ENCODE peak calls at places on chromosomes 3 and 15, in seven cellular contexts. K is DND-41, M is heart right ventricle, P is heart left ventricle, B is left lung, N is lung, E is aorta. D is an unnamed sample.

GRCh38 chr3:17052348-17052747 is 167.6 kb downstream of the PLCL2 start:
- ATAC-seq in E (no peak), B (peak; percentile 47), M (no peak), K (no peak), P (no peak), N (no peak), D (no peak)

GRCh38 chr3:155386306-155386705 is 92.8 kb upstream of the STRIT1 start:
- ATAC-seq in B (no peak), K (no peak), P (no peak), E (no peak), M (no peak), N (no peak), D (no peak)

GRCh38 chr3:52022323-52023100 is 26.8 kb upstream of the RPL29 start:
- ATAC-seq in E (peak; percentile 31), P (peak; percentile 16), K (no peak), M (peak; percentile 54), B (no peak), N (no peak), D (peak; percentile 40)

GRCh38 chr15:39350785-39351184 is 230.1 kb upstream of the THBS1 start:
- ATAC-seq in K (no peak), P (no peak), M (peak; percentile 75), B (no peak), N (no peak), E (no peak), D (no peak)

GRCh38 chr3:9211155-9211950 is 38.1 kb downstream of the SRGAP3 start:
- ATAC-seq in P (no peak), N (no peak), B (no peak), K (no peak), M (no peak), E (no peak), D (no peak)

GRCh38 chr3:193909387-193909786 is 226.6 kb upstream of the HES1 start:
- ATAC-seq in M (peak; percentile 48), E (no peak), P (no peak), B (peak; percentile 79), K (no peak), N (peak; percentile 32), D (no peak)

GRCh38 chr3:156718622-156719300 is 44.4 kb downstream of the TIPARP start:
- ATAC-seq in B (peak; percentile 52), M (no peak), P (no peak), E (no peak), K (no peak), N (no peak), D (no peak)

GRCh38 chr15:94937243-94937642 is 705.9 kb downstream of the MCTP2 start:
- ATAC-seq in M (no peak), B (no peak), E (no peak), N (no peak), P (no peak), K (no peak), D (no peak)

GRCh38 chr15:31141792-31142191 is 40.3 kb upstream of the TRPM1 start:
- ATAC-seq in P (no peak), N (no peak), K (no peak), E (no peak), M (no peak), B (no peak), D (no peak)

GRCh38 chr15:34837246-34838016 is 42.1 kb upstream of the ACTC1 start:
- ATAC-seq in N (no peak), E (peak; percentile 55), M (peak; percentile 72), K (no peak), B (no peak), P (no peak), D (peak; percentile 41)

GRCh38 chr3:156681003-156681402 is 6.6 kb downstream of the TIPARP start:
- ATAC-seq in N (peak; percentile 67), E (peak; percentile 79), P (peak; percentile 83), M (peak; percentile 83), K (no peak), B (peak; percentile 79), D (peak; percentile 60)

GRCh38 chr15:39444729-39445470 is 136.0 kb upstream of the THBS1 start:
- ATAC-seq in B (no peak), P (no peak), E (no peak), M (no peak), K (no peak), N (no peak), D (peak; percentile 65)

GRCh38 chr3:138781012-138781470 is 53.7 kb downstream of the PIK3CB start:
- ATAC-seq in N (peak; percentile 34), K (peak; percentile 98), E (no peak), M (no peak), P (no peak), B (no peak), D (no peak)

GRCh38 chr15:92140802-92141201 is 252.9 kb upstream of the ST8SIA2 start:
- ATAC-seq in B (no peak), N (no peak), P (no peak), K (no peak), M (no peak), E (no peak), D (no peak)
- H3K4me3 ChIP-seq in B (no peak overlapping the region), N (no peak overlapping the region), P (no peak overlapping the region), K (no peak overlapping the region), M (no peak overlapping the region), E (no peak overlapping the region), D (no peak overlapping the region)

DNA sequence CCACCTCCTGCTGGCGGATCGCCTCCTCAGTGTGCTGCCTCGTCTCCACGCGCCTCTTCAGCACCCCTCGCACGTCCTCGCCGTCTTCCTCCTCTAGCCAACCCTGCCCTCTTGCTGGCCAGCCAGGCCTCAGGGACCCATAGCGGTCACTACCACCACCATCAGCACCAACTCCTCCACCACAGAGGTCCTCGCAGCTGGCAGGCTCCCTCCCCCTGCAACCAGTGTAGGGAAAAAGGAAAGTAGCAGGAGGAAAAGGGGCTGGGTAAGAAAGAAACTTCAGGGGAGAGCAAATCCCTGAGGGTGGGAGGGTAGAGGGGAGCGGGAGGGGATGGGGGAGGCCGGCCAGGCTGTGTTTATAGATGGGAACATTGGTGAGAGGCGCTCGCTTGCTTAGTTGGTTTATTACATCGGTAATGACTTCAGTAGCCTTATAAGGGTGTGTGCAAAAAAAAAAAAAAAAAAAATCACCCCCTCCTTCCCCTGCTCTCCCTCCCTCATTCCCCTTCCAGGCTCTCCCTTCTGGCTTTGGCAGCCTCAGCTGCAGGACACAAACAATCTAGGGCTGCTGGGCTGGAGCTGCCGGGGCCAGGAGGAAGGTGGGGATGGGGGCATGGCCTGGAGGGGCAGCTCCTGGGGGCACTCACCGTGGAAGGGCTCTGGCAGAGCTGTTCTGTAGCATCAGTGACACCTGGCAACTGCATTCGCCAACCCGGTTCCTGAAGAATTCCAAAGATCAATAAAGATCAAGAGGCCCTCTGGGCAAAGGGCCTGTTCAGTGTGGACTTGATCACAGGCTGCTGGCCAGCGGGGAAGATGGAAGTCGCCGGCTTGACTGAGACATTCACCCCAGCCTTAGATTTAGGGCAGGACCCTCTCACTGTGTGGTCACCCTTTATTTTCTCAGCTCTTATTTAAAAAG is 116.2 kb upstream of the HACD2 start:
- ATAC-seq in M (peak; percentile 12), N (peak; percentile 16), P (peak; percentile 35), K (no peak), B (peak; percentile 49), E (peak; percentile 78), D (peak; percentile 85)
- H3K4me3 ChIP-seq in M (peak overlapping the region; percentile 49), N (peak overlapping the region; percentile 39), P (peak overlapping the region; percentile 43), K (no peak overlapping the region), B (peak overlapping the region; percentile 32), E (peak overlapping the region; percentile 79), D (peak overlapping the region; percentile 96)

GRCh38 chr15:98866503-98866902 is 141.1 kb downstream of the PGPEP1L start:
- ATAC-seq in M (no peak), K (no peak), P (no peak), N (peak; percentile 25), B (peak; percentile 44), E (no peak), D (no peak)
- H3K4me3 ChIP-seq in M (peak overlapping the region; percentile 55), K (peak overlapping the region; percentile 36), P (peak overlapping the region; percentile 53), N (no peak overlapping the region), B (peak overlapping the region; percentile 43), E (no peak overlapping the region), D (peak overlapping the region; percentile 55)

DNA sequence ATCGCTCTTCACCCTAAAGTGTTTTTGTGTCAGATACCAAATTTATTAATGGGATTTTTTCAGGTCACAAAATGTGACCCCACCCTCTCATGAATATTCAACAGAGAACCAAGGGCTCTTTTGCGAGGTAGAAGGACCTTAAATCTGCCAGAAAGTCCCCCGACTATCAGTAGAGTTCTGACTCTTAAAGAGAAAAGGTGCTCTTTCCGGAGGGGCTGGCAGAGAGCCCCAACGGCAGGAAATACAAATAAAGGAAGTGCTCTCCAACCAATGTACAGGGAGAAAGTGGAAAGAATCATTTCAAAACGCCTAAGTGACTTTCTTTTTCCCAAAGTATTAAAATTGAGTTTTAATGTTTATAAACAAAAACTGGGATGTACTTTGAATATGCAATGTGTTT is 517.2 kb downstream of the FOXP1 start:
- ATAC-seq in M (no peak), B (peak; percentile 17), K (peak; percentile 41), E (no peak), P (no peak), N (no peak), D (no peak)
- H3K4me3 ChIP-seq in M (peak overlapping the region; percentile 77), B (peak overlapping the region; percentile 48), K (no peak overlapping the region), E (no peak overlapping the region), P (peak overlapping the region; percentile 74), N (no peak overlapping the region), D (peak overlapping the region; percentile 74)

GRCh38 chr3:62556121-62556520 is 182.8 kb upstream of the FEZF2 start:
- ATAC-seq in N (no peak), K (no peak), E (no peak), P (no peak), B (no peak), M (no peak), D (no peak)
- H3K4me3 ChIP-seq in N (no peak overlapping the region), K (no peak overlapping the region), E (no peak overlapping the region), P (no peak overlapping the region), B (no peak overlapping the region), M (no peak overlapping the region), D (no peak overlapping the region)

GRCh38 chr15:85555875-85556617 is 175.6 kb downstream of the AKAP13 start:
- ATAC-seq in M (no peak), B (no peak), K (no peak), P (no peak), E (no peak), N (no peak), D (no peak)
- H3K4me3 ChIP-seq in M (no peak overlapping the region), B (no peak overlapping the region), K (no peak overlapping the region), P (no peak overlapping the region), E (no peak overlapping the region), N (no peak overlapping the region), D (no peak overlapping the region)

GRCh38 chr3:147423601-147424324 is 14.6 kb downstream of the ZIC1 start:
- ATAC-seq in P (no peak), E (no peak), N (no peak), B (no peak), K (no peak), M (no peak), D (peak; percentile 7)
- H3K4me3 ChIP-seq in P (no peak overlapping the region), E (no peak overlapping the region), N (no peak overlapping the region), B (no peak overlapping the region), K (no peak overlapping the region), M (no peak overlapping the region), D (no peak overlapping the region)

GRCh38 chr3:57160046-57160730 is 5.0 kb downstream of the IL17RD start:
- ATAC-seq in M (no peak), E (no peak), K (no peak), N (no peak), P (peak; percentile 40), B (no peak), D (peak; percentile 26)
- H3K4me3 ChIP-seq in M (no peak overlapping the region), E (no peak overlapping the region), K (no peak overlapping the region), N (no peak overlapping the region), P (no peak overlapping the region), B (no peak overlapping the region), D (no peak overlapping the region)

D was measured in gastroesophageal sphincter.